ENCODE peak calls at places on chromosome 6, in six cellular contexts. One of them, this sample, is unnamed.
A peak's percentile ranks its signal among the peaks of the same experiment; 100 is the strongest.

GRCh38 chr6:44263357-44264100 is 1.8 kb downstream of the NFKBIE start:
- DNase-seq in SK-N-SH: no peak
- DNase-seq in GM23248: no peak
- DNase-seq in HCT116: no peak
- DNase-seq in OCI-LY7: peak; percentile 40
- DNase-seq in GM23338: peak; percentile 49
- DNase-seq in this sample: no peak

GRCh38 chr6:90286884-90287488 is 9.7 kb downstream of the BACH2 start:
- DNase-seq in SK-N-SH: peak; percentile 41
- DNase-seq in GM23248: peak; percentile 31
- DNase-seq in HCT116: peak; percentile 72
- DNase-seq in OCI-LY7: peak; percentile 89
- DNase-seq in GM23338: peak; percentile 95
- DNase-seq in this sample: peak; percentile 37

GRCh38 chr6:32337166-32337805 is 34.4 kb downstream of the TSBP1 start:
- DNase-seq in SK-N-SH: no peak
- DNase-seq in GM23248: no peak
- DNase-seq in HCT116: no peak
- DNase-seq in OCI-LY7: peak; percentile 8
- DNase-seq in GM23338: no peak
- DNase-seq in this sample: no peak

GRCh38 chr6:109235639-109236038 is 140.3 kb downstream of the CEP57L1 start:
- DNase-seq in SK-N-SH: no peak
- DNase-seq in GM23248: no peak
- DNase-seq in HCT116: no peak
- DNase-seq in OCI-LY7: no peak
- DNase-seq in GM23338: no peak
- DNase-seq in this sample: no peak

GRCh38 chr6:21123485-21124436 is 469.8 kb upstream of the SOX4 start:
- DNase-seq in SK-N-SH: no peak
- DNase-seq in GM23248: no peak
- DNase-seq in HCT116: no peak
- DNase-seq in OCI-LY7: no peak
- DNase-seq in GM23338: peak; percentile 52
- DNase-seq in this sample: no peak

GRCh38 chr6:148885154-148885870 is 138.5 kb downstream of the UST start:
- DNase-seq in SK-N-SH: no peak
- DNase-seq in GM23248: peak; percentile 79
- DNase-seq in HCT116: no peak
- DNase-seq in OCI-LY7: no peak
- DNase-seq in GM23338: no peak
- DNase-seq in this sample: no peak

GRCh38 chr6:156559151-156559690 is 218.0 kb upstream of the ARID1B start:
- DNase-seq in SK-N-SH: no peak
- DNase-seq in GM23248: no peak
- DNase-seq in HCT116: no peak
- DNase-seq in OCI-LY7: no peak
- DNase-seq in GM23338: no peak
- DNase-seq in this sample: no peak

GRCh38 chr6:105091140-105091829 is 88.5 kb downstream of the POPDC3 start:
- DNase-seq in SK-N-SH: no peak
- DNase-seq in GM23248: no peak
- DNase-seq in HCT116: no peak
- DNase-seq in OCI-LY7: no peak
- DNase-seq in GM23338: no peak
- DNase-seq in this sample: no peak

GRCh38 chr6:164106345-164106769 is 691.8 kb downstream of the QKI start:
- DNase-seq in SK-N-SH: peak; percentile 67
- DNase-seq in GM23248: peak; percentile 4
- DNase-seq in HCT116: no peak
- DNase-seq in OCI-LY7: peak; percentile 24
- DNase-seq in GM23338: peak; percentile 77
- DNase-seq in this sample: no peak

GRCh38 chr6:113449051-113449450 is 408.1 kb upstream of the MARCKS start:
- DNase-seq in SK-N-SH: no peak
- DNase-seq in GM23248: peak; percentile 79
- DNase-seq in HCT116: peak; percentile 45
- DNase-seq in OCI-LY7: no peak
- DNase-seq in GM23338: no peak
- DNase-seq in this sample: no peak

GRCh38 chr6:166360243-166361079 is 18.1 kb upstream of the SFT2D1 start:
- DNase-seq in SK-N-SH: no peak
- DNase-seq in GM23248: peak; percentile 29
- DNase-seq in HCT116: no peak
- DNase-seq in OCI-LY7: no peak
- DNase-seq in GM23338: no peak
- DNase-seq in this sample: no peak

GRCh38 chr6:24720131-24720603 is 1.2 kb upstream of the C6orf62 start:
- DNase-seq in SK-N-SH: peak; percentile 56
- DNase-seq in GM23248: peak; percentile 81
- DNase-seq in HCT116: no peak
- DNase-seq in OCI-LY7: peak; percentile 77
- DNase-seq in GM23338: peak; percentile 46
- DNase-seq in this sample: no peak

GRCh38 chr6:42571611-42572342 is 7.9 kb downstream of the UBR2 start:
- DNase-seq in SK-N-SH: no peak
- DNase-seq in GM23248: peak; percentile 20
- DNase-seq in HCT116: no peak
- DNase-seq in OCI-LY7: no peak
- DNase-seq in GM23338: peak; percentile 21
- DNase-seq in this sample: no peak

GRCh38 chr6:133886104-133886503 is 2.8 kb upstream of the TCF21 start:
- DNase-seq in SK-N-SH: no peak
- DNase-seq in GM23248: no peak
- DNase-seq in HCT116: no peak
- DNase-seq in OCI-LY7: no peak
- DNase-seq in GM23338: no peak
- DNase-seq in this sample: no peak

GRCh38 chr6:26020983-26021349 is 58.4 kb downstream of the TRIM38 start:
- DNase-seq in SK-N-SH: no peak
- DNase-seq in GM23248: peak; percentile 81
- DNase-seq in HCT116: peak; percentile 72
- DNase-seq in OCI-LY7: no peak
- DNase-seq in GM23338: no peak
- DNase-seq in this sample: peak; percentile 52

GRCh38 chr6:165762125-165762524 is 99.1 kb upstream of the PDE10A start:
- DNase-seq in SK-N-SH: no peak
- DNase-seq in GM23248: no peak
- DNase-seq in HCT116: no peak
- DNase-seq in OCI-LY7: no peak
- DNase-seq in GM23338: no peak
- DNase-seq in this sample: no peak

GRCh38 chr6:111591370-111591900 is 14.2 kb downstream of the TRAF3IP2 start:
- DNase-seq in SK-N-SH: peak; percentile 74
- DNase-seq in GM23248: peak; percentile 100
- DNase-seq in HCT116: peak; percentile 92
- DNase-seq in OCI-LY7: no peak
- DNase-seq in GM23338: no peak
- DNase-seq in this sample: peak; percentile 90

GRCh38 chr6:52415917-52416628 is 4.1 kb upstream of the EFHC1 start:
- DNase-seq in SK-N-SH: no peak
- DNase-seq in GM23248: peak; percentile 73
- DNase-seq in HCT116: no peak
- DNase-seq in OCI-LY7: no peak
- DNase-seq in GM23338: no peak
- DNase-seq in this sample: no peak

GRCh38 chr6:43698584-43699349 is 11.2 kb upstream of the MRPS18A start:
- DNase-seq in SK-N-SH: no peak
- DNase-seq in GM23248: peak; percentile 55
- DNase-seq in HCT116: no peak
- DNase-seq in OCI-LY7: no peak
- DNase-seq in GM23338: peak; percentile 27
- DNase-seq in this sample: peak; percentile 51

GRCh38 chr6:3316818-3317217 is 58.1 kb downstream of the PSMG4 start:
- DNase-seq in SK-N-SH: no peak
- DNase-seq in GM23248: no peak
- DNase-seq in HCT116: no peak
- DNase-seq in OCI-LY7: no peak
- DNase-seq in GM23338: no peak
- DNase-seq in this sample: no peak

GRCh38 chr6:36815962-36816735 is 23.1 kb downstream of the CPNE5 start:
- DNase-seq in SK-N-SH: no peak
- DNase-seq in GM23248: no peak
- DNase-seq in HCT116: no peak
- DNase-seq in OCI-LY7: no peak
- DNase-seq in GM23338: no peak
- DNase-seq in this sample: no peak

GRCh38 chr6:136989591-136990578 is 54.9 kb downstream of the IL20RA start:
- DNase-seq in SK-N-SH: peak; percentile 87
- DNase-seq in GM23248: peak; percentile 28
- DNase-seq in HCT116: no peak
- DNase-seq in OCI-LY7: no peak
- DNase-seq in GM23338: peak; percentile 82
- DNase-seq in this sample: peak; percentile 30

GRCh38 chr6:21121737-21122136 is 471.8 kb upstream of the SOX4 start:
- DNase-seq in SK-N-SH: no peak
- DNase-seq in GM23248: no peak
- DNase-seq in HCT116: no peak
- DNase-seq in OCI-LY7: no peak
- DNase-seq in GM23338: no peak
- DNase-seq in this sample: no peak

GRCh38 chr6:53701333-53702073 is 35.9 kb upstream of the KLHL31 start:
- DNase-seq in SK-N-SH: no peak
- DNase-seq in GM23248: no peak
- DNase-seq in HCT116: no peak
- DNase-seq in OCI-LY7: no peak
- DNase-seq in GM23338: no peak
- DNase-seq in this sample: no peak

GRCh38 chr6:165325609-165326008 is 16.2 kb upstream of the C6orf118 start:
- DNase-seq in SK-N-SH: no peak
- DNase-seq in GM23248: no peak
- DNase-seq in HCT116: no peak
- DNase-seq in OCI-LY7: no peak
- DNase-seq in GM23338: no peak
- DNase-seq in this sample: no peak

GRCh38 chr6:122871079-122871478 is 82.0 kb downstream of the SMPDL3A start:
- DNase-seq in SK-N-SH: no peak
- DNase-seq in GM23248: peak; percentile 7
- DNase-seq in HCT116: no peak
- DNase-seq in OCI-LY7: no peak
- DNase-seq in GM23338: no peak
- DNase-seq in this sample: no peak

GRCh38 chr6:131231103-131231502 is 95.8 kb downstream of the AKAP7 start:
- DNase-seq in SK-N-SH: no peak
- DNase-seq in GM23248: peak; percentile 13
- DNase-seq in HCT116: no peak
- DNase-seq in OCI-LY7: no peak
- DNase-seq in GM23338: no peak
- DNase-seq in this sample: no peak

GRCh38 chr6:27065183-27065582 is 182.3 kb upstream of the PRSS16 start:
- DNase-seq in SK-N-SH: no peak
- DNase-seq in GM23248: no peak
- DNase-seq in HCT116: no peak
- DNase-seq in OCI-LY7: no peak
- DNase-seq in GM23338: no peak
- DNase-seq in this sample: no peak
- H3K9me2 ChIP-seq in SK-N-SH: no peaks in the 10 kb centered on the region
- H3K9me2 ChIP-seq in GM23248: no peaks in the 10 kb centered on the region
- H3K9me2 ChIP-seq in HCT116: no peaks in the 10 kb centered on the region
- H3K9me2 ChIP-seq in OCI-LY7: no peaks in the 10 kb centered on the region
- H3K9me2 ChIP-seq in GM23338: no peaks in the 10 kb centered on the region
- H3K9me2 ChIP-seq in this sample: no peaks in the 10 kb centered on the region

GRCh38 chr6:138116661-138116999 is 9.4 kb upstream of the PERP start:
- DNase-seq in SK-N-SH: no peak
- DNase-seq in GM23248: no peak
- DNase-seq in HCT116: no peak
- DNase-seq in OCI-LY7: no peak
- DNase-seq in GM23338: no peak
- DNase-seq in this sample: no peak
- H3K9me2 ChIP-seq in SK-N-SH: no peaks in the 10 kb centered on the region
- H3K9me2 ChIP-seq in GM23248: no peaks in the 10 kb centered on the region
- H3K9me2 ChIP-seq in HCT116: no peaks in the 10 kb centered on the region
- H3K9me2 ChIP-seq in OCI-LY7: no peaks in the 10 kb centered on the region
- H3K9me2 ChIP-seq in GM23338: no peaks in the 10 kb centered on the region
- H3K9me2 ChIP-seq in this sample: no peaks in the 10 kb centered on the region

DNA sequence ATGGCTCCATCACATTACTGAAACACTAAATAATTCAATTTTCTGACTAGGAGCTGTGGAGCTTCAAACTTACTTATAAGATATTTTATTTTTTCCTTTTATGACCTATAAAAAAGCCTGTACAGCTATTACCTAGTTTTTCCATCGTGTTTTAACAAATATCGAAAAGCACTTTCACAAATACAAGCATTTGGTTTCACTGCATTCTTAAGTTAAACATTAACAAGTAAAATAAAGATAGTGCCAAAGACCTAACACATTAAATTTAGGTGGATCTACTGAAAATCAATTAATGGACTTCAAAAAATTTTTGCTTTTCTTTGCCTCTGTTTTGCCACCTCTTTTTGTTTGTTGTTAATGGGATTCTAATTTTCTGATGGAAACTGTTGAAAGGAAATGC is 83.3 kb downstream of the EPM2A start:
- DNase-seq in SK-N-SH: no peak
- DNase-seq in GM23248: no peak
- DNase-seq in HCT116: no peak
- DNase-seq in OCI-LY7: no peak
- DNase-seq in GM23338: no peak
- DNase-seq in this sample: no peak
- H3K9me2 ChIP-seq in SK-N-SH: no peaks in the 10 kb centered on the region
- H3K9me2 ChIP-seq in GM23248: no peaks in the 10 kb centered on the region
- H3K9me2 ChIP-seq in HCT116: no peaks in the 10 kb centered on the region
- H3K9me2 ChIP-seq in OCI-LY7: no peaks in the 10 kb centered on the region
- H3K9me2 ChIP-seq in GM23338: no peaks in the 10 kb centered on the region
- H3K9me2 ChIP-seq in this sample: no peaks in the 10 kb centered on the region

GRCh38 chr6:162078667-162079066 is 648.9 kb downstream of the PRKN start:
- DNase-seq in SK-N-SH: no peak
- DNase-seq in GM23248: no peak
- DNase-seq in HCT116: no peak
- DNase-seq in OCI-LY7: no peak
- DNase-seq in GM23338: no peak
- DNase-seq in this sample: no peak

GRCh38 chr6:162074641-162075040 is 652.9 kb downstream of the PRKN start:
- DNase-seq in SK-N-SH: no peak
- DNase-seq in GM23248: no peak
- DNase-seq in HCT116: no peak
- DNase-seq in OCI-LY7: no peak
- DNase-seq in GM23338: no peak
- DNase-seq in this sample: no peak

GRCh38 chr6:162082520-162082919 is 645.0 kb downstream of the PRKN start:
- DNase-seq in SK-N-SH: no peak
- DNase-seq in GM23248: no peak
- DNase-seq in HCT116: no peak
- DNase-seq in OCI-LY7: no peak
- DNase-seq in GM23338: no peak
- DNase-seq in this sample: no peak

GRCh38 chr6:162078126-162078525 is 649.4 kb downstream of the PRKN start:
- DNase-seq in SK-N-SH: no peak
- DNase-seq in GM23248: no peak
- DNase-seq in HCT116: no peak
- DNase-seq in OCI-LY7: no peak
- DNase-seq in GM23338: no peak
- DNase-seq in this sample: no peak

GRCh38 chr6:162076816-162077215 is 650.8 kb downstream of the PRKN start:
- DNase-seq in SK-N-SH: no peak
- DNase-seq in GM23248: no peak
- DNase-seq in HCT116: no peak
- DNase-seq in OCI-LY7: no peak
- DNase-seq in GM23338: no peak
- DNase-seq in this sample: no peak
- H3K9me2 ChIP-seq in SK-N-SH: no peaks in the 10 kb centered on the region
- H3K9me2 ChIP-seq in GM23248: no peaks in the 10 kb centered on the region
- H3K9me2 ChIP-seq in HCT116: no peaks in the 10 kb centered on the region
- H3K9me2 ChIP-seq in OCI-LY7: no peaks in the 10 kb centered on the region
- H3K9me2 ChIP-seq in GM23338: no peaks in the 10 kb centered on the region
- H3K9me2 ChIP-seq in this sample: no peaks in the 10 kb centered on the region